ENCODE peak calls at places on chromosomes 11 and 22, in six cellular contexts. Y, H, Q, E, M and J are unnamed samples.

GRCh38 chr11:37861671-37862070 is 1263.6 kb upstream of the RAG2 start:
- DNase-seq in Y (no peak), H (no peak), Q (no peak), E (no peak), M (no peak), J (no peak)

GRCh38 chr11:1779034-1779805 is 15.5 kb upstream of the CTSD start:
- DNase-seq in Y (no peak), H (no peak), Q (peak; percentile 22), E (no peak), M (no peak), J (no peak)

GRCh38 chr11:80204021-80204420 is 763.2 kb upstream of the TENM4 start:
- DNase-seq in Y (no peak), H (no peak), Q (no peak), E (no peak), M (no peak), J (no peak)

GRCh38 chr22:21051145-21051835 is 5.5 kb downstream of the LRRC74B start:
- DNase-seq in Y (no peak), H (no peak), Q (no peak), E (no peak), M (no peak), J (no peak)

GRCh38 chr22:36365020-36365411 is 22.8 kb downstream of the MYH9 start:
- DNase-seq in Y (no peak), H (peak; percentile 65), Q (peak; percentile 77), E (peak; percentile 75), M (peak; percentile 83), J (peak; percentile 81)

GRCh38 chr11:65546217-65546958 is 11.8 kb downstream of the LTBP3 start:
- DNase-seq in Y (peak; percentile 79), H (peak; percentile 96), Q (peak; percentile 98), E (peak; percentile 93), M (peak; percentile 99), J (no peak)

GRCh38 chr11:44270403-44271192 is 39.3 kb downstream of the ALX4 start:
- DNase-seq in Y (no peak), H (no peak), Q (no peak), E (no peak), M (no peak), J (peak; percentile 38)

GRCh38 chr11:22597062-22597461 is 28.6 kb downstream of the FANCF start:
- DNase-seq in Y (no peak), H (no peak), Q (no peak), E (no peak), M (no peak), J (no peak)

GRCh38 chr11:21133244-21133643 is 463.9 kb downstream of the NELL1 start:
- DNase-seq in Y (no peak), H (no peak), Q (no peak), E (no peak), M (no peak), J (no peak)

GRCh38 chr11:65810046-65810868 is 23.4 kb downstream of the OVOL1 start:
- DNase-seq in Y (no peak), H (peak; percentile 38), Q (no peak), E (no peak), M (no peak), J (no peak)

GRCh38 chr11:108069947-108070346 is 51.4 kb upstream of the ACAT1 start:
- DNase-seq in Y (no peak), H (no peak), Q (peak; percentile 13), E (no peak), M (no peak), J (peak; percentile 81)

GRCh38 chr11:75499423-75500305 is 26.1 kb downstream of the GDPD5 start:
- DNase-seq in Y (no peak), H (no peak), Q (no peak), E (peak; percentile 31), M (no peak), J (peak; percentile 91)

GRCh38 chr22:50340157-50340879 is 2.8 kb upstream of the PPP6R2 start:
- DNase-seq in Y (no peak), H (no peak), Q (no peak), E (no peak), M (no peak), J (no peak)

GRCh38 chr22:38133331-38133730 is 22.8 kb upstream of the BAIAP2L2 start:
- DNase-seq in Y (no peak), H (no peak), Q (no peak), E (no peak), M (no peak), J (no peak)

GRCh38 chr22:50627914-50628542 is at the start of gene ARSA:
- DNase-seq in Y (peak; percentile 70), H (peak; percentile 92), Q (peak; percentile 93), E (peak; percentile 84), M (peak; percentile 57), J (peak; percentile 95)

GRCh38 chr11:111624602-111625001 is 22.4 kb downstream of the SIK2 start:
- DNase-seq in Y (no peak), H (no peak), Q (no peak), E (no peak), M (no peak), J (peak; percentile 53)

GRCh38 chr11:61119571-61119970 is 17.3 kb downstream of the CD5 start:
- DNase-seq in Y (no peak), H (no peak), Q (no peak), E (no peak), M (no peak), J (no peak)

GRCh38 chr11:2267306-2267861 is 3.0 kb downstream of the ASCL2 start:
- DNase-seq in Y (no peak), H (no peak), Q (no peak), E (peak; percentile 9), M (no peak), J (no peak)

GRCh38 chr11:14413307-14414072 is 54.5 kb upstream of the RRAS2 start:
- DNase-seq in Y (no peak), H (no peak), Q (no peak), E (peak; percentile 14), M (no peak), J (peak; percentile 77)

GRCh38 chr11:125114518-125114917 is 3.1 kb upstream of the TMEM218 start:
- DNase-seq in Y (no peak), H (no peak), Q (no peak), E (no peak), M (no peak), J (no peak)

GRCh38 chr11:117986981-117987495 is 844 bp downstream of the IL10RA start:
- DNase-seq in Y (no peak), H (no peak), Q (peak; percentile 80), E (no peak), M (no peak), J (no peak)